ENCODE peak calls at places on chromosomes 13 and 19, in eight cellular contexts. X is vagina, R is adrenal gland, N is A549, V is uterus, H is body of pancreas, M is heart left ventricle, F is HCT116. Z is an unnamed sample.

GRCh38 chr13:79404985-79405384 is 1.1 kb downstream of the RBM26 start:
- DNase-seq in N (no peak), F (no peak), H (no peak), M (no peak), V (no peak), R (no peak), X (no peak), Z (peak)

GRCh38 chr13:85700909-85701308 is 98.3 kb downstream of the SLITRK6 start:
- DNase-seq in R (no peak), M (no peak), F (no peak), X (no peak), V (no peak), H (no peak), N (no peak), Z (no peak)

GRCh38 chr19:11175920-11176319 is 20.3 kb upstream of the SPC24 start:
- DNase-seq in R (no peak), V (no peak), H (no peak), M (no peak), F (no peak), N (no peak), X (no peak), Z (no peak)

GRCh38 chr19:19207637-19208582 is 3.8 kb upstream of the NCAN start:
- DNase-seq in F (no peak), X (no peak), N (no peak), H (no peak), V (no peak), R (no peak), M (no peak), Z (peak)

GRCh38 chr13:30567072-30567471 is 50.6 kb upstream of the USPL1 start:
- DNase-seq in V (no peak), R (no peak), M (no peak), X (no peak), H (no peak), F (no peak), N (no peak), Z (no peak)

GRCh38 chr19:29851769-29852521 is 40.2 kb downstream of the CCNE1 start:
- DNase-seq in R (no peak), F (no peak), N (no peak), H (no peak), X (no peak), M (no peak), V (no peak), Z (no peak)

GRCh38 chr13:68291595-68291994 is 1061.5 kb upstream of the PCDH9 start:
- DNase-seq in M (no peak), V (no peak), F (no peak), N (no peak), R (no peak), X (no peak), H (no peak), Z (no peak)

GRCh38 chr13:106104281-106104901 is 431.1 kb downstream of the EFNB2 start:
- DNase-seq in M (no peak), N (peak), H (no peak), F (peak), X (no peak), V (no peak), R (no peak), Z (no peak)

GRCh38 chr13:59304596-59304995 is 859.1 kb downstream of the DIAPH3 start:
- DNase-seq in R (no peak), F (no peak), H (peak), N (no peak), V (no peak), M (no peak), X (no peak), Z (no peak)

GRCh38 chr19:9939301-9939913 is 3.1 kb upstream of the OLFM2 start:
- DNase-seq in M (no peak), X (no peak), V (no peak), H (no peak), F (no peak), R (no peak), N (no peak), Z (no peak)

GRCh38 chr13:85586856-85587255 is 212.4 kb downstream of the SLITRK6 start:
- DNase-seq in F (no peak), M (no peak), V (no peak), R (no peak), H (no peak), X (no peak), N (no peak), Z (no peak)

GRCh38 chr13:97212540-97213146 is 9.5 kb upstream of the MBNL2 start:
- DNase-seq in M (no peak), V (no peak), X (no peak), R (no peak), H (peak), F (no peak), N (peak), Z (peak)

GRCh38 chr13:51745236-51745635 is 58.7 kb downstream of the DHRS12 start:
- DNase-seq in N (no peak), H (no peak), M (no peak), X (no peak), V (no peak), F (no peak), R (no peak), Z (no peak)

GRCh38 chr19:58477871-58478270 is 1.7 kb downstream of the ZNF446 start:
- DNase-seq in N (no peak), H (no peak), M (no peak), V (no peak), F (no peak), R (no peak), X (peak), Z (no peak)

GRCh38 chr13:38661276-38661675 is 25.6 kb upstream of the FREM2 start:
- DNase-seq in H (no peak), R (peak), F (no peak), V (no peak), X (no peak), M (no peak), N (no peak), Z (no peak)

GRCh38 chr13:31773538-31773937 is 34.2 kb downstream of the RXFP2 start:
- DNase-seq in X (no peak), V (no peak), N (no peak), M (no peak), R (no peak), H (no peak), F (no peak), Z (no peak)

GRCh38 chr13:59747529-59747928 is 416.2 kb downstream of the DIAPH3 start:
- DNase-seq in F (peak), H (no peak), M (no peak), R (no peak), V (no peak), N (no peak), X (no peak), Z (peak)

GRCh38 chr19:14475251-14476073 is at the start of gene PTGER1:
- DNase-seq in F (peak), H (no peak), R (no peak), M (no peak), V (no peak), X (no peak), N (no peak), Z (peak)

GRCh38 chr13:55569082-55569481 is 1571.6 kb upstream of the PRR20A start:
- DNase-seq in V (no peak), F (no peak), R (no peak), H (no peak), N (no peak), M (no peak), X (no peak), Z (no peak)

GRCh38 chr13:105410602-105411001 is 1124.9 kb downstream of the EFNB2 start:
- DNase-seq in N (peak), F (peak), H (peak), R (peak), M (peak), V (no peak), X (no peak), Z (peak)

GRCh38 chr13:44463759-44464158 is 90.1 kb downstream of the SERP2 start:
- DNase-seq in F (no peak), R (no peak), X (no peak), M (no peak), H (no peak), N (no peak), V (no peak), Z (no peak)

GRCh38 chr13:36531746-36532486 is 99.6 kb downstream of the CCNA1 start:
- DNase-seq in F (no peak), H (no peak), V (no peak), R (peak), X (no peak), N (no peak), M (no peak), Z (no peak)
- TF ChIP-seq POLR2A in F (no peak), H (no peak), V (no peak), R (no peak), X (no peak), N (no peak), M (no peak), Z (no peak)

DNA sequence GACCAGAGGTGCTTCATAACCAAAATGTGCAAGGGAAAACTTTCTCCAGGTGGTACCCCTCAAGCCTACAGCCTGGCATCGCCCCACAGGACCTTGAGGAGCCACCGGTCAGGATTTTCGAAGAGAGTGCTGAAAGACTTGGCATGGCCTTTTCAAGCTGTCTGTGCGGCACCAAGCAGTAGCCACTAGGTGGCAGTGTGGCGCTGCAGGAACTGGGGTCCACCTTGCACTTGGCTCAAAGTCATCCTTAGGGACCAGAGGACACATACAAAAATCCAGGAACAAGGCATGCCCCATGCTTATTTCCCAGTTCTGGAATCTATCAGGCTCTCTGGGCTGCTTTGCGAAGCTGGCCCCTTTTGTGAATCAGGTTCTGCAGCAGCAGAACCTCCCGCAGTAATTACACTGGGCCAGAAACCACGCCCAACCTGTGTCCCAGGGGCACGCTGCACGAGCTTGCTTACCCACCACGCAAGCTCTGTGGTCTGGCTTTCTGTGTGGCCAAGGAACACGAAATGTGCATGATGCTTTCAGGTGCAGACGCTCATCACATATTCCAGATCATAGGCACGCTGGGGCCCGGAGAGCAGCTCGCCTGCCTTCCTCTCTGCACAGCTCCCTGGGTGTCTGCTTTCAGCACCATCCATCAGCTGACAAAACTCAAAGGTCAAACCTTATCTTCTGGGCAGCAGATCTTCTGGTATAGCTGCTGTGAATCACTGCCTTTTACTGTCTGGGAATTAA is 87.2 kb downstream of the SLC7A1 start:
- DNase-seq in X (no peak), H (peak), M (peak), N (peak), F (peak), V (peak), R (peak), Z (peak)
- TF ChIP-seq POLR2A in X (no peak), H (no peak), M (no peak), N (no peak), F (no peak), V (no peak), R (no peak), Z (no peak)

DNA sequence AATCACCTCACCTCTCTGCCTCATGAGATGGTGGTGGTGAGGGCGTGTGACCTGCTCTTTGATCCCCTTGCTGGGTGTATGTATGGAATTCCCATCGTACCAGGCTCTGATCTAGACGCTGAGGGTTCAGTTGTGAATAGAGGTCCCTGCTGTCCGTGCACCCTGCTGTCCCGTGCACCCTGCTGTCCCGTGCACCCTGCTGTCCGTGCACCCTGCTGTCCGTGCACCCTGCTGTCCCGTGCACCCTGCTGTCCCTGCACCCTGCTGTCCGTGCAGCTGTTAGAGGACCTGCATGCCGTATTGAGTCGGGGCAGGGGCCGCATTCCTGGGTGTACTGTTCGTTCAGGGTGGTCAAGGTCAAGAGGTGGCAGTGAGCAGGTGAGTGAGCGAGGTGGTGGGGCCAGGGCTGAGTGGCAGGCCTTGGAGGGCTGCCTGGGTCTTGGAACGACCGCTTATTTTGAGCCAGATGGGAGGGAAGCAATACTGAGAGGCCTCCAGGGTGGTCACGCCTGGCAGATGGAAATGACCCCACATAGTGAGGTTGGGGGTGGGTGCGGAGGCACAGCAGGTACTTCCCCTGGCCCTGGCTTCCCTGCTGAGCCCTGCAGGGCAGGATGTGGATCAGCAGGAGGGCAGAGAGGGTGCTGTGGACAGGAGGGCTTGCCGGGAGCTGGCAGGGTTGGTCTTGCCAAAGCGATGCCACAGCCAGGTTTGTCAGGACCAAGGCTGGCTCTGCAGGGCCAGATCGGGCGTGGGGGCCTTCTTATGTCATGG is 4.6 kb upstream of the EPN1 start:
- DNase-seq in R (no peak), H (no peak), M (no peak), F (no peak), V (no peak), N (no peak), X (peak), Z (peak)
- TF ChIP-seq POLR2A in R (no peak), H (no peak), M (no peak), F (no peak), V (no peak), N (no peak), X (no peak), Z (no peak)

GRCh38 chr19:48351341-48351752 is 12.4 kb downstream of the TMEM143 start:
- DNase-seq in F (no peak), N (peak), X (no peak), H (peak), V (peak), M (peak), R (peak), Z (peak)
- TF ChIP-seq POLR2A in F (no peak), N (no peak), X (no peak), H (no peak), V (no peak), M (no peak), R (no peak), Z (no peak)

GRCh38 chr13:22189176-22190048 is 518.5 kb downstream of the FGF9 start:
- DNase-seq in F (no peak), R (no peak), H (no peak), V (no peak), N (no peak), X (no peak), M (no peak), Z (no peak)
- TF ChIP-seq POLR2A in F (no peak), R (no peak), H (no peak), V (no peak), N (no peak), X (no peak), M (no peak), Z (no peak)

GRCh38 chr13:107600986-107601385 is 614.4 kb downstream of the LIG4 start:
- DNase-seq in V (no peak), H (no peak), N (no peak), M (no peak), R (no peak), X (no peak), F (no peak), Z (no peak)
- TF ChIP-seq POLR2A in V (no peak), H (no peak), N (no peak), M (no peak), R (no peak), X (no peak), F (no peak), Z (no peak)

DNA sequence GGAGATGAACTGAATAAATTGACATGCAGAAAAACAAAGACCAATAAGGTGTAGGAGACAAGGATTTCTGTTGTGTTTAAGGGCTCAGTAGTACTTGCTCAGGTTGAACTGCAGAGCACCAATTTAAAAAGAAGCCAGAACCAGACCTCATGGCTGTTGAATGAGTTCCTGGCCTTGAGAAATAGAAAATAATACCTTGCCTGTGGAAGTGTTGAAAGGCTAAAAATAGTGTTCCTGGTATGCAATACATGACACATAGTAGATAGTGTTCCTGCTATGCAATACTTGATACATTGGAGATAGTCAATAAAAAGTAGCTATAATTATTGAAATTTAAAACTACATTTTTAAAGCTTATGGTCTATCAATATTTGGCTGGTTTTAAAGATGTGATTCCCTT is 595.8 kb downstream of the PCDH9 start:
- DNase-seq in M (no peak), N (no peak), F (no peak), R (no peak), V (no peak), H (no peak), X (no peak), Z (no peak)
- TF ChIP-seq POLR2A in M (no peak), N (no peak), F (no peak), R (no peak), V (no peak), H (no peak), X (no peak), Z (no peak)

GRCh38 chr19:46685189-46685588 is 24.2 kb upstream of the DACT3 start:
- DNase-seq in X (no peak), N (no peak), R (no peak), M (no peak), H (no peak), F (no peak), V (no peak), Z (no peak)
- TF ChIP-seq POLR2A in X (no peak), N (no peak), R (no peak), M (no peak), H (no peak), F (no peak), V (no peak), Z (no peak)